ENCODE peak calls at places on chromosome 13, in nine cellular contexts. B, X, U, Z, Y, Q, T, P and S are unnamed samples.

GRCh38 chr13:30375436-30375835 is 46.9 kb upstream of the UBE2L5 start:
- DNase-seq in B (no peak), X (no peak), U (no peak), Z (no peak), Y (no peak), Q (no peak), T (no peak), P (no peak), S (no peak)

GRCh38 chr13:79393564-79394249 is 12.3 kb downstream of the RBM26 start:
- DNase-seq in B (no peak), X (no peak), U (peak; percentile 44), Z (peak; percentile 24), Y (no peak), Q (no peak), T (peak; percentile 13), P (peak; percentile 75), S (no peak)

GRCh38 chr13:46010148-46010547 is 42.4 kb downstream of the ZC3H13 start:
- DNase-seq in B (no peak), X (no peak), U (no peak), Z (no peak), Y (peak; percentile 0), Q (peak; percentile 3), T (no peak), P (no peak), S (no peak)

GRCh38 chr13:113759525-113760137 is 605 bp downstream of the TMEM255B start:
- DNase-seq in B (no peak), X (no peak), U (no peak), Z (no peak), Y (no peak), Q (peak; percentile 34), T (no peak), P (no peak), S (no peak)

GRCh38 chr13:45092668-45093067 is 27.6 kb upstream of the GTF2F2 start:
- DNase-seq in B (no peak), X (no peak), U (no peak), Z (no peak), Y (peak; percentile 23), Q (no peak), T (no peak), P (no peak), S (no peak)

GRCh38 chr13:46372071-46372470 is 15.0 kb downstream of the RUBCNL start:
- DNase-seq in B (no peak), X (no peak), U (no peak), Z (no peak), Y (no peak), Q (no peak), T (no peak), P (no peak), S (no peak)

GRCh38 chr13:30371649-30372265 is 50.5 kb upstream of the UBE2L5 start:
- DNase-seq in B (peak; percentile 53), X (peak; percentile 20), U (peak; percentile 64), Z (peak; percentile 47), Y (no peak), Q (peak; percentile 10), T (peak; percentile 48), P (peak; percentile 86), S (peak; percentile 23)

GRCh38 chr13:73140804-73141203 is 82.0 kb downstream of the KLF5 start:
- DNase-seq in B (no peak), X (no peak), U (no peak), Z (no peak), Y (no peak), Q (no peak), T (no peak), P (no peak), S (no peak)

GRCh38 chr13:31160857-31161582 is 684 bp downstream of the HSPH1 start:
- DNase-seq in B (peak; percentile 71), X (peak; percentile 20), U (peak; percentile 67), Z (peak; percentile 72), Y (no peak), Q (peak; percentile 39), T (peak; percentile 63), P (peak; percentile 59), S (peak; percentile 59)

GRCh38 chr13:113536461-113537110 is 46.1 kb upstream of the DCUN1D2 start:
- DNase-seq in B (no peak), X (no peak), U (no peak), Z (no peak), Y (no peak), Q (no peak), T (no peak), P (no peak), S (no peak)

GRCh38 chr13:39577833-39578232 is 25.2 kb downstream of the LHFPL6 start:
- DNase-seq in B (no peak), X (no peak), U (no peak), Z (no peak), Y (no peak), Q (no peak), T (no peak), P (no peak), S (no peak)

GRCh38 chr13:27954406-27954851 is 14.7 kb downstream of the CDX2 start:
- DNase-seq in B (no peak), X (peak; percentile 51), U (no peak), Z (no peak), Y (no peak), Q (no peak), T (no peak), P (no peak), S (no peak)

GRCh38 chr13:72208112-72208645 is 341.2 kb upstream of the DACH1 start:
- DNase-seq in B (no peak), X (no peak), U (no peak), Z (no peak), Y (no peak), Q (no peak), T (no peak), P (no peak), S (no peak)

GRCh38 chr13:106296723-106297122 is 238.7 kb downstream of the EFNB2 start:
- DNase-seq in B (no peak), X (no peak), U (no peak), Z (no peak), Y (no peak), Q (no peak), T (no peak), P (no peak), S (no peak)